ENCODE peak calls at places on chromosomes 4 and X, in seven cellular contexts. Y, L, F, A, P, I and T are unnamed samples. For H3K9me3, the result is how much of the 10 kb centered on the place peaks cover.

GRCh38 chr4:153465922-153466636 is at the start of gene TMEM131L:
- DNase-seq in Y (peak), L (peak), F (peak), A (peak), P (peak), I (peak), T (peak)

GRCh38 chr4:122000849-122001248 is 49.0 kb upstream of the TRPC3 start:
- DNase-seq in Y (no peak), L (no peak), F (no peak), A (no peak), P (no peak), I (no peak), T (no peak)

GRCh38 chrX:140157611-140158010 is 192.3 kb upstream of the CXorf66 start:
- DNase-seq in Y (no peak), L (no peak), F (no peak), A (peak), P (no peak), I (no peak), T (no peak)

GRCh38 chr4:40283968-40284367 is 51.2 kb upstream of the CHRNA9 start:
- DNase-seq in Y (no peak), L (no peak), F (no peak), A (no peak), P (no peak), I (peak), T (no peak)

GRCh38 chrX:2690856-2691542 is at the start of gene CD99:
- DNase-seq in Y (peak), L (peak), F (peak), A (peak), P (peak), I (peak), T (peak)

GRCh38 chr4:8740666-8741395 is 130.8 kb downstream of the HMX1 start:
- DNase-seq in Y (no peak), L (peak), F (no peak), A (no peak), P (peak), I (no peak), T (peak)

GRCh38 chrX:129556806-129557315 is 16.8 kb downstream of the OCRL start:
- DNase-seq in Y (no peak), L (no peak), F (no peak), A (no peak), P (no peak), I (no peak), T (no peak)

GRCh38 chr4:11428161-11428700 is 463 bp downstream of the HS3ST1 start:
- DNase-seq in Y (no peak), L (peak), F (no peak), A (no peak), P (no peak), I (no peak), T (no peak)

GRCh38 chr4:151854731-151855130 is 93.9 kb upstream of the GATB start:
- DNase-seq in Y (no peak), L (no peak), F (no peak), A (no peak), P (no peak), I (no peak), T (no peak)

GRCh38 chr4:101596786-101597185 is 193.7 kb upstream of the BANK1 start:
- DNase-seq in Y (no peak), L (no peak), F (no peak), A (no peak), P (no peak), I (no peak), T (no peak)

GRCh38 chr4:52507774-52508173 is 151.3 kb downstream of the USP46 start:
- DNase-seq in Y (no peak), L (no peak), F (peak), A (peak), P (no peak), I (no peak), T (no peak)

GRCh38 chrX:40573763-40574162 is 7.0 kb upstream of the ATP6AP2 start:
- DNase-seq in Y (no peak), L (peak), F (no peak), A (peak), P (no peak), I (no peak), T (no peak)

GRCh38 chrX:154459843-154460242 is 1.8 kb downstream of the PLXNA3 start:
- DNase-seq in Y (no peak), L (no peak), F (no peak), A (no peak), P (no peak), I (no peak), T (no peak)

GRCh38 chr4:103032575-103032974 is 13.1 kb upstream of the SLC9B1 start:
- DNase-seq in Y (no peak), L (peak), F (no peak), A (peak), P (no peak), I (no peak), T (no peak)

GRCh38 chrX:24828147-24828546 is 134.4 kb downstream of the POLA1 start:
- DNase-seq in Y (no peak), L (no peak), F (no peak), A (no peak), P (no peak), I (no peak), T (no peak)

GRCh38 chrX:20433376-20433775 is 166.7 kb upstream of the RPS6KA3 start:
- DNase-seq in Y (no peak), L (no peak), F (no peak), A (no peak), P (no peak), I (no peak), T (no peak)

GRCh38 chr4:78210694-78211093 is 153.6 kb downstream of the FRAS1 start:
- DNase-seq in Y (no peak), L (no peak), F (no peak), A (no peak), P (no peak), I (no peak), T (no peak)

GRCh38 chr4:84477738-84478137 is 21.4 kb downstream of the NKX6-1 start:
- DNase-seq in Y (no peak), L (no peak), F (no peak), A (no peak), P (no peak), I (no peak), T (no peak)

GRCh38 chr4:128525387-128525786 is 237.8 kb upstream of the PGRMC2 start:
- DNase-seq in Y (no peak), L (no peak), F (no peak), A (peak), P (no peak), I (no peak), T (no peak)

GRCh38 chr4:99404595-99405287 is 30.4 kb downstream of the ADH7 start:
- DNase-seq in Y (no peak), L (no peak), F (no peak), A (peak), P (no peak), I (no peak), T (no peak)

GRCh38 chr4:87551361-87551760 is 22.2 kb upstream of the SPARCL1 start:
- DNase-seq in Y (no peak), L (peak), F (no peak), A (no peak), P (no peak), I (no peak), T (no peak)

GRCh38 chr4:15457401-15458201 is 12.1 kb upstream of the CC2D2A start:
- DNase-seq in Y (no peak), L (no peak), F (no peak), A (peak), P (no peak), I (no peak), T (no peak)

GRCh38 chrX:149827254-149827653 is 45.5 kb downstream of the MAGEA9 start:
- DNase-seq in Y (no peak), L (no peak), F (no peak), A (no peak), P (no peak), I (no peak), T (no peak)

GRCh38 chr4:161317000-161317399 is 846.8 kb downstream of the FSTL5 start:
- DNase-seq in Y (no peak), L (no peak), F (no peak), A (no peak), P (no peak), I (no peak), T (no peak)

GRCh38 chrX:20571611-20572010 is 304.9 kb upstream of the RPS6KA3 start:
- DNase-seq in Y (no peak), L (no peak), F (no peak), A (peak), P (no peak), I (no peak), T (no peak)

GRCh38 chr4:54784188-54784671 is 126.5 kb downstream of the KIT start:
- DNase-seq in Y (peak), L (no peak), F (peak), A (peak), P (peak), I (no peak), T (peak)

GRCh38 chrX:50852524-50852923 is 38.5 kb upstream of the SHROOM4 start:
- DNase-seq in Y (no peak), L (no peak), F (no peak), A (no peak), P (no peak), I (no peak), T (no peak)

GRCh38 chrX:155864655-155865054 is 16.5 kb upstream of the VAMP7 start:
- DNase-seq in Y (no peak), L (no peak), F (no peak), A (peak), P (no peak), I (no peak), T (no peak)
- H3K9me3 ChIP-seq in Y (under half), L (under half), F (under half), A (under half), P (under half), I (under half), T (under half)

GRCh38 chrX:45747905-45748304 is 547.2 kb upstream of the DIPK2B start:
- DNase-seq in Y (no peak), L (no peak), F (no peak), A (no peak), P (no peak), I (no peak), T (no peak)
- H3K4me3 ChIP-seq in Y (no peak), L (no peak), F (peak), A (no peak), P (no peak), I (no peak), T (no peak)

DNA sequence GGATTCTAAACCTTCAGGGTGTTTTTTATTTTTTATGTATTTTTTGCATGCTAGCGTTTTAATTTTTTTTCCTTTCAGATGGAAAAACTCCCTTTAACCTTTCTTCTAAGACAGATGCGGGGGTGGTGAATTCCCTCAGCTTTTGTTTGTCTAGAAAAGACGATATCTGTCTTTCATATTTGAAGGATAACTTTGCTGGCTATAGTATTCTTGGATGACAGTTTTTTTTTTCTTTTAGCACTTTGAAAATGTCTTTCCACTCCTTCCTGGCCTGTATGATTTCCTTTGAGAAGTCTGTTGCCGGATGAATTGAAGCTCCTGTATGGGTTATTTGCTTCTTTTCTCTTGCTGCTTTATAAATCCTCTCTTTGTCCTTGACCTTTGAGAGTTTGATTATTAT is 26.6 kb downstream of the PSAPL1 start:
- DNase-seq in Y (no peak), L (no peak), F (no peak), A (no peak), P (no peak), I (no peak), T (no peak)
- H3K9me3 ChIP-seq in Y (under half), L (under half), F (under half), A (under half), P (under half), I (under half), T (under half)

DNA sequence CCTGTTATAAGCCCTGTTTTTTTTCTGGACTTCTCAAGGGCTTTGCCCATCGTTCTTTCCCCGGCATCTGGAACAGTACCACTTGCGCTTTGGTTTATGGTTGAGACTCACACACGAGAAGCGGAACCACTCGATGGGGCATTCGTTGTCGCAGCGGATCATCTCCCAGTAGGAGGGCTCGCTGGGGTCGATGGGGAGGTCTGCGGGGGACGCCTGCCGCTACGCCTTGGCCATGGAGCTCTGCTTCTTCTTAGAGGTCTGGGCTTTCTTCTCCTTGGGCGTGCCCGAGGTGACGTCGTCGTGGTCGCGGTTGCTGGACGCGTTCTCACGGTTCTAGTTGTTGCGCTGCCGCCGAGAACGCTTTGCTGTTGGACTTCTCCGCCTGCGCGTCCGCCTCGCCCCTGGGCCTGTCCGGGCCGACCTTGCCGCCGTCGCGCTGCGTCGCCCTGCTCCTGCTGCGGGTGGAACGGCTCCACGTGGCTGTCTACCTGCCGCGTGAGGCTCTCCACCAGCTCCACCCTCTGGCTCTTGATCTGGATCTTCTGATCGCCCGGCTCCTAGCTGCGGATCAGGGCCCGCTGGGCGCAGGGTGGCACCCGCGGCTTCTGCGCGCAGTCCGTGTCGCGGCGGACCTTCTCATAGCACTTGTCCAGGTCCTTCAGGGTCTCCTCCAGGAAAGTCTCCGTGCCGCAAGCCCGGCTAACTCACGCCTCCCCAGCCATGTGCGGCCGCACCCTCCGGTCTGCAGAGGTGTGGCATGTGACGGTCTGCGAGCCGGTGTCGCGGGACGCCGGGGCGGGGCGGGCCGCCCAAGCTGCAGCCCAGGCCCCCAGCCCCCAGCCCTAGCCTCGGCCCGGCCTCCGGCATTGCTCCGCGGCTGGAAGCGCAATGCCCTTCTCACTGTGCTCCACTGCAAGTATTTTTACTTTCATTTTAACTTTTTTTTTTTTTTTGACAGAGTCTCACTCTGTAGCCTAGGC is 40.5 kb upstream of the OGT start:
- DNase-seq in Y (peak), L (no peak), F (peak), A (peak), P (peak), I (peak), T (peak)
- H3K4me3 ChIP-seq in Y (peak), L (no peak), F (peak), A (no peak), P (peak), I (peak), T (peak)

GRCh38 chr4:140870427-140870826 is 114.2 kb upstream of the TBC1D9 start:
- DNase-seq in Y (no peak), L (no peak), F (no peak), A (no peak), P (no peak), I (no peak), T (no peak)
- H3K9me3 ChIP-seq in Y (under half), L (under half), F (under half), A (under half), P (under half), I (under half), T (under half)

GRCh38 chr4:187798385-187798784 is 197.2 kb upstream of the ZFP42 start:
- DNase-seq in Y (no peak), L (peak), F (no peak), A (no peak), P (no peak), I (no peak), T (no peak)
- H3K4me3 ChIP-seq in Y (no peak), L (no peak), F (no peak), A (no peak), P (no peak), I (no peak), T (no peak)

GRCh38 chrX:102115748-102116147 is 9.7 kb upstream of the TCEAL2 start:
- DNase-seq in Y (no peak), L (no peak), F (no peak), A (no peak), P (no peak), I (no peak), T (no peak)
- H3K9me3 ChIP-seq in Y (under half), L (under half), F (under half), A (under half), P (under half), I (under half), T (under half)

GRCh38 chr4:139555073-139555704 is 830 bp downstream of the SETD7 start:
- DNase-seq in Y (peak), L (peak), F (peak), A (peak), P (peak), I (peak), T (peak)
- H3K4me3 ChIP-seq in Y (peak), L (peak), F (peak), A (peak), P (peak), I (peak), T (peak)